ENCODE peak calls at places on chromosomes 5 and 9, in five cellular contexts. X, D, O, P and T are unnamed samples.

GRCh38 chr9:106445107-106445506 is 417.9 kb upstream of the ZNF462 start:
- DNase-seq in X (no peak), D (no peak), O (no peak), P (no peak), T (no peak)

GRCh38 chr9:123814526-123814925 is 115.4 kb downstream of the DENND1A start:
- DNase-seq in X (no peak), D (no peak), O (no peak), P (no peak), T (no peak)

GRCh38 chr9:134730761-134731496 is 89.3 kb downstream of the COL5A1 start:
- DNase-seq in X (no peak), D (no peak), O (no peak), P (no peak), T (no peak)

GRCh38 chr9:36847781-36848673 is 186.0 kb downstream of the PAX5 start:
- DNase-seq in X (peak), D (no peak), O (no peak), P (no peak), T (no peak)

GRCh38 chr9:97501177-97501971 is at the start of gene TMOD1:
- DNase-seq in X (peak), D (no peak), O (peak), P (peak), T (no peak)

GRCh38 chr9:83280259-83280658 is 217.3 kb upstream of the RASEF start:
- DNase-seq in X (no peak), D (no peak), O (no peak), P (no peak), T (peak)

GRCh38 chr9:16705121-16705604 is 165.3 kb downstream of the BNC2 start:
- DNase-seq in X (peak), D (peak), O (peak), P (peak), T (peak)

GRCh38 chr5:107376546-107377276 is 294.0 kb downstream of the EFNA5 start:
- DNase-seq in X (no peak), D (no peak), O (no peak), P (no peak), T (peak)

GRCh38 chr5:77645158-77645994 is 6.9 kb upstream of the OTP start:
- DNase-seq in X (peak), D (no peak), O (peak), P (peak), T (no peak)

GRCh38 chr5:66440202-66440680 is 156.0 kb upstream of the MAST4 start:
- DNase-seq in X (no peak), D (no peak), O (peak), P (no peak), T (peak)

GRCh38 chr9:33885948-33886347 is 69.0 kb downstream of the UBE2R2 start:
- DNase-seq in X (no peak), D (no peak), O (no peak), P (no peak), T (no peak)

GRCh38 chr9:93630806-93631411 is 54.5 kb downstream of the PHF2 start:
- DNase-seq in X (no peak), D (no peak), O (no peak), P (no peak), T (no peak)

GRCh38 chr9:36039696-36040095 is 3.0 kb downstream of the RECK start:
- DNase-seq in X (no peak), D (no peak), O (no peak), P (no peak), T (no peak)

GRCh38 chr5:162842725-162843124 is 594.7 kb upstream of the CCNG1 start:
- DNase-seq in X (peak), D (no peak), O (no peak), P (peak), T (no peak)

GRCh38 chr9:127204771-127205470 is 59.7 kb upstream of the GARNL3 start:
- DNase-seq in X (no peak), D (no peak), O (no peak), P (no peak), T (peak)

GRCh38 chr9:88694625-88695024 is 159.6 kb downstream of the NXNL2 start:
- DNase-seq in X (no peak), D (no peak), O (no peak), P (no peak), T (no peak)

GRCh38 chr9:23537192-23538059 is 288.6 kb downstream of the ELAVL2 start:
- DNase-seq in X (peak), D (no peak), O (peak), P (no peak), T (no peak)

GRCh38 chr5:1324719-1325190 is 20.1 kb downstream of the CLPTM1L start:
- DNase-seq in X (no peak), D (peak), O (no peak), P (no peak), T (no peak)

GRCh38 chr9:18457498-18457897 is 16.5 kb upstream of the ADAMTSL1 start:
- DNase-seq in X (no peak), D (no peak), O (no peak), P (no peak), T (peak)

GRCh38 chr5:91706785-91707520 is 323.8 kb upstream of the ARRDC3 start:
- DNase-seq in X (no peak), D (no peak), O (no peak), P (no peak), T (no peak)

GRCh38 chr5:149235841-149236240 is 35.8 kb upstream of the AFAP1L1 start:
- DNase-seq in X (no peak), D (no peak), O (no peak), P (no peak), T (no peak)

GRCh38 chr5:137752873-137753226 is 1.3 kb downstream of the HNRNPA0 start:
- DNase-seq in X (no peak), D (no peak), O (no peak), P (no peak), T (peak)

GRCh38 chr5:57738306-57738705 is 255.7 kb upstream of the ACTBL2 start:
- DNase-seq in X (peak), D (no peak), O (no peak), P (peak), T (no peak)

GRCh38 chr9:90065001-90065400 is 460.2 kb downstream of the GADD45G start:
- DNase-seq in X (no peak), D (no peak), O (no peak), P (no peak), T (peak)

GRCh38 chr5:139678751-139679750 is 30.9 kb downstream of the CXXC5 start:
- DNase-seq in X (no peak), D (no peak), O (no peak), P (no peak), T (no peak)

GRCh38 chr5:161376034-161376433 is 170.5 kb downstream of the GABRB2 start:
- DNase-seq in X (no peak), D (no peak), O (no peak), P (no peak), T (no peak)

GRCh38 chr9:35681341-35682002 is 7.7 kb downstream of the CA9 start:
- DNase-seq in X (no peak), D (no peak), O (no peak), P (peak), T (no peak)

GRCh38 chr9:134458111-134458845 is 132.0 kb downstream of the RXRA start:
- DNase-seq in X (no peak), D (no peak), O (no peak), P (no peak), T (no peak)

GRCh38 chr9:12813960-12814876 is 39.4 kb downstream of the LURAP1L start:
- DNase-seq in X (no peak), D (peak), O (peak), P (no peak), T (peak)

GRCh38 chr9:126942369-126942768 is 27.8 kb downstream of the RALGPS1 start:
- DNase-seq in X (no peak), D (no peak), O (no peak), P (no peak), T (no peak)

GRCh38 chr9:121819511-121820231 is 168.2 kb downstream of the DAB2IP start:
- DNase-seq in X (peak), D (no peak), O (no peak), P (no peak), T (peak)

GRCh38 chr5:10572451-10572850 is 8.6 kb downstream of the ANKRD33B start:
- DNase-seq in X (no peak), D (no peak), O (no peak), P (no peak), T (no peak)

GRCh38 chr5:172380261-172380991 is 73.9 kb downstream of the SH3PXD2B start:
- DNase-seq in X (no peak), D (no peak), O (no peak), P (no peak), T (no peak)

GRCh38 chr9:128149001-128149701 is at the start of gene LCN2:
- DNase-seq in X (no peak), D (no peak), O (peak), P (no peak), T (peak)

GRCh38 chr5:116626272-116626723 is 51.7 kb upstream of the SEMA6A start:
- DNase-seq in X (peak), D (peak), O (peak), P (no peak), T (peak)
- H3K4me3 ChIP-seq in X (no peak), D (no peak), O (no peak), P (no peak), T (no peak)

GRCh38 chr5:74848553-74849025 is 17.6 kb downstream of the FAM169A start:
- DNase-seq in X (peak), D (no peak), O (no peak), P (no peak), T (no peak)

GRCh38 chr5:74851026-74851425 is 15.2 kb downstream of the FAM169A start:
- DNase-seq in X (no peak), D (no peak), O (no peak), P (no peak), T (no peak)

GRCh38 chr5:74853256-74853655 is 12.9 kb downstream of the FAM169A start:
- DNase-seq in X (no peak), D (no peak), O (no peak), P (no peak), T (no peak)

GRCh38 chr5:74850016-74850415 is 16.2 kb downstream of the FAM169A start:
- DNase-seq in X (no peak), D (no peak), O (no peak), P (no peak), T (no peak)

DNA sequence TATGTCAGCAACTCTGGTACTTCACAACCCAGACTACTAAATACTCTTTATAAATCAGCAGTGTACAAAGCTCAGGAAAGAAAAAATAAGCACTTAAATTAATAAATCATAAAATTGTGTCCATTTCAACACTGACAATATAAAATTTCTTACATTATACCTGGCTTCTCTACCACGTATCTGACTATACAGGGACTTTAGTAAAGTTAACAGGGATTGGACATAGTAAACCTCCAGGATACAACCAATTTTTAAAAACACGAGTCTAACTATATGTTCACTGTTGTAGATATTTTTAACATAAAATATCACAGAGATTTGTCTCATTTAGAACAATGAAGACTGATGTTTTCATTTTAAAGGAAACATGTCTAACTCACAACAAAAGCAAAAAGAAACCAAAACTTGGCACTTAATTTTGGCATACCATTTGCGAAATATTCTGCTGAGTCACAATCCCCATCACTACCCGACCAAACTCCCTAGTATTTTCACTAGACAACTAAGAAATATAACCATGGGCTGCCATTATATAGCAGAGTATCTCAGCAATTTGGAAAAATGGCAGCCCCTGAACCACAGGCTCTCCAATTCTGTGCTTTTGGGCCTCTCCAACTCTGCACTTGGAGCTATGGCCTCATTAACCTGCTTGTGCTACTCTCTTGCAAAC is 14.4 kb downstream of the FAM169A start:
- DNase-seq in X (no peak), D (no peak), O (no peak), P (no peak), T (peak)
- H3K4me3 ChIP-seq in X (no peak), D (no peak), O (no peak), P (no peak), T (no peak)

DNA sequence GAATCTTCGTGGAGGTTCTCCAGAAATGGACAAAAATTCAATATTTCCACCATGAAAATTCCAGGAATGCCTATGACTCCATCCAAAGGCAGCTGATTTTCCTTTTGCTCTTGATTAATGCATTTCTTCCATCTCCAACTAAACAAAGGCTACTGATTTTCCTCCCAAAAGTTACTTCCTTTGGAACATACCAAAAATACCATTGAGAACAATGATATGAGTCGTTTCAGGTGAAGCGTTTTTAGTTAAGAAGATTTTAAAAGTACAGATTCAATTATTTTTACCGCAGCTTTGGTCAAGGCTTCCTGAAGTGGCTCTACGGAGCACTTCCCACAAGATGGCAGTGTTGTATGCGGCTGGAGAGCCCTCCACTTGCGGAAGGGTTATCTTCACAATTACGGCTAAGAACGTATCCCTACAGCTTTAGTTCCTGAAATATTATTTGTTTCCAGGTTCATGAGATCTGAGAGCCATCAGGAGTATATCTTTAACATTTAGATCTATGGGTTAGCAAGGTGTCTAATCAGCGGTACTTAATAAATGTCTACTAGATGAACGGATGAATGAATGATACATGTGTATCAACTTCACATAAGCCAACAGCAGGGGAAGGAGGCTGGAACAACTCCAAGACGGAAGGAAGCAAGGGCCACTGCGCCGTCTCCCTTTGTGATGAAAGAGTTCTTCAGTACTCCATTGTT is 35.9 kb upstream of the ARSB start:
- DNase-seq in X (peak), D (no peak), O (peak), P (peak), T (peak)
- H3K4me3 ChIP-seq in X (no peak), D (no peak), O (no peak), P (no peak), T (no peak)

GRCh38 chr9:95045751-95046150 is 271.8 kb downstream of the FANCC start:
- DNase-seq in X (peak), D (no peak), O (no peak), P (peak), T (no peak)
- H3K4me3 ChIP-seq in X (peak), D (peak), O (no peak), P (no peak), T (peak)

GRCh38 chr9:1050125-1050895 is at the start of gene DMRT2:
- DNase-seq in X (no peak), D (peak), O (peak), P (peak), T (peak)
- H3K4me3 ChIP-seq in X (no peak), D (peak), O (no peak), P (no peak), T (peak)